ENCODE peak calls at places on chromosomes 6 and 20, in four cellular contexts. One of them, this sample, is unnamed.

GRCh38 chr6:99334526-99335127 is 14.8 kb downstream of the FAXC start:
- DNase-seq in A172: peak
- DNase-seq in KBM-7: peak
- DNase-seq in keratinocyte: peak
- DNase-seq in this sample: no peak

GRCh38 chr20:62156592-62157386 is 13.2 kb downstream of the SS18L1 start:
- DNase-seq in KBM-7: peak
- DNase-seq in keratinocyte: no peak
- DNase-seq in A172: peak
- DNase-seq in this sample: no peak

GRCh38 chr6:158303210-158303731 is 9.0 kb upstream of the TULP4 start:
- DNase-seq in KBM-7: no peak
- DNase-seq in keratinocyte: no peak
- DNase-seq in A172: no peak
- DNase-seq in this sample: no peak

GRCh38 chr6:14660767-14661166 is 543.2 kb downstream of the CD83 start:
- DNase-seq in KBM-7: no peak
- DNase-seq in keratinocyte: no peak
- DNase-seq in A172: no peak
- DNase-seq in this sample: no peak

GRCh38 chr6:157428418-157429202 is 47.6 kb downstream of the ZDHHC14 start:
- DNase-seq in KBM-7: no peak
- DNase-seq in A172: peak
- DNase-seq in keratinocyte: peak
- DNase-seq in this sample: no peak

GRCh38 chr6:25652007-25652515 is at the start of gene SCGN:
- DNase-seq in A172: peak
- DNase-seq in keratinocyte: no peak
- DNase-seq in KBM-7: peak
- DNase-seq in this sample: no peak

GRCh38 chr6:22042713-22043112 is 254.1 kb downstream of the PRL start:
- DNase-seq in keratinocyte: no peak
- DNase-seq in KBM-7: no peak
- DNase-seq in A172: peak
- DNase-seq in this sample: no peak

GRCh38 chr20:41697861-41698559 is 79.8 kb upstream of the CHD6 start:
- DNase-seq in KBM-7: peak
- DNase-seq in keratinocyte: no peak
- DNase-seq in A172: peak
- DNase-seq in this sample: peak

GRCh38 chr6:136426627-136427377 is 123.4 kb downstream of the MAP7 start:
- DNase-seq in keratinocyte: no peak
- DNase-seq in A172: no peak
- DNase-seq in KBM-7: peak
- DNase-seq in this sample: no peak

This sample was measured in NCI-H1417 treated with DMSO at 0.1 percent for 48 hours.